ENCODE peak calls at places on chromosomes 13 and 19, in eight cellular contexts. R, H, Y, S, B, K, T and V are unnamed samples.
A peak's percentile ranks its signal among the peaks of the same experiment; 100 is the strongest.

GRCh38 chr13:32639502-32640105 is 53.4 kb downstream of the PDS5B start:
- DNase-seq in R (peak; percentile 72), H (peak; percentile 7), Y (peak; percentile 16), S (peak; percentile 46), B (peak; percentile 63), K (no peak), T (peak; percentile 23), V (no peak)

GRCh38 chr19:15091918-15092753 is 10.1 kb downstream of the OR1I1 start:
- DNase-seq in R (no peak), H (no peak), Y (no peak), S (peak; percentile 54), B (no peak), K (no peak), T (peak; percentile 45), V (peak; percentile 59)

GRCh38 chr13:55788548-55788947 is 1352.2 kb upstream of the PRR20A start:
- DNase-seq in R (no peak), H (no peak), Y (no peak), S (no peak), B (no peak), K (no peak), T (no peak), V (no peak)

GRCh38 chr13:39144941-39145533 is 106.8 kb downstream of the NHLRC3 start:
- DNase-seq in R (peak; percentile 74), H (peak; percentile 20), Y (no peak), S (peak; percentile 12), B (peak; percentile 51), K (peak; percentile 35), T (peak; percentile 45), V (peak; percentile 26)

GRCh38 chr19:51020988-51021651 is 1.6 kb upstream of the KLK10 start:
- DNase-seq in R (no peak), H (no peak), Y (no peak), S (peak; percentile 35), B (peak; percentile 1), K (no peak), T (peak; percentile 61), V (peak; percentile 60)

GRCh38 chr13:30718661-30719520 is 16.5 kb upstream of the ALOX5AP start:
- DNase-seq in R (no peak), H (no peak), Y (no peak), S (no peak), B (no peak), K (no peak), T (no peak), V (no peak)

GRCh38 chr19:39582442-39582841 is 19.9 kb upstream of the LGALS13 start:
- DNase-seq in R (no peak), H (no peak), Y (no peak), S (no peak), B (no peak), K (no peak), T (no peak), V (no peak)

GRCh38 chr19:35774274-35775045 is 904 bp upstream of the ARHGAP33 start:
- DNase-seq in R (no peak), H (no peak), Y (no peak), S (peak; percentile 13), B (no peak), K (no peak), T (no peak), V (no peak)

GRCh38 chr19:57560049-57560491 is 407 bp upstream of the ZNF550 start:
- DNase-seq in R (no peak), H (no peak), Y (no peak), S (no peak), B (peak; percentile 46), K (peak; percentile 68), T (no peak), V (no peak)

GRCh38 chr19:13839938-13840750 is 36.8 kb upstream of the NANOS3 start:
- DNase-seq in R (peak; percentile 89), H (no peak), Y (peak; percentile 50), S (no peak), B (peak; percentile 90), K (peak; percentile 94), T (peak; percentile 76), V (no peak)

GRCh38 chr13:100543872-100544602 is 44.6 kb downstream of the GGACT start:
- DNase-seq in R (peak; percentile 62), H (no peak), Y (no peak), S (no peak), B (no peak), K (peak; percentile 79), T (no peak), V (no peak)

GRCh38 chr19:48635263-48635965 is 1.8 kb downstream of the DBP start:
- DNase-seq in R (peak; percentile 90), H (no peak), Y (peak; percentile 74), S (peak; percentile 64), B (peak; percentile 78), K (peak; percentile 93), T (peak; percentile 81), V (peak; percentile 85)

GRCh38 chr19:41264581-41265375 is 606 bp downstream of the HNRNPUL1 start:
- DNase-seq in R (peak; percentile 76), H (peak; percentile 23), Y (peak; percentile 34), S (peak; percentile 56), B (peak; percentile 65), K (peak; percentile 89), T (peak; percentile 60), V (no peak)

GRCh38 chr13:51000576-51001260 is 91.1 kb downstream of the RNASEH2B start:
- DNase-seq in R (no peak), H (no peak), Y (no peak), S (peak; percentile 97), B (no peak), K (no peak), T (no peak), V (no peak)

GRCh38 chr19:45331411-45331810 is 8.7 kb upstream of the CKM start:
- DNase-seq in R (no peak), H (no peak), Y (no peak), S (no peak), B (no peak), K (no peak), T (no peak), V (no peak)

GRCh38 chr19:18419699-18420460 is 682 bp downstream of the SSBP4 start:
- DNase-seq in R (peak; percentile 75), H (no peak), Y (no peak), S (peak; percentile 13), B (peak; percentile 67), K (peak; percentile 84), T (no peak), V (no peak)

GRCh38 chr13:38979891-38980627 is 10.6 kb downstream of the STOML3 start:
- DNase-seq in R (no peak), H (no peak), Y (no peak), S (peak; percentile 92), B (no peak), K (no peak), T (no peak), V (peak; percentile 80)

GRCh38 chr19:30587869-30588268 is 215.7 kb downstream of the ZNF536 start:
- DNase-seq in R (peak; percentile 40), H (no peak), Y (no peak), S (no peak), B (no peak), K (no peak), T (no peak), V (no peak)